ENCODE peak calls at places on chromosomes 7 and 10, in seven cellular contexts. One of them, this sample, is unnamed.

GRCh38 chr10:86583983-86584382 is 62.4 kb upstream of the WAPL start:
- DNase-seq in GM10248: peak
- DNase-seq in fibroblast of mammary gland: no peak
- DNase-seq in nephron progenitor cell: no peak
- DNase-seq in K562: peak
- DNase-seq in endothelial cell: no peak
- DNase-seq in adrenal gland: no peak
- DNase-seq in this sample: no peak

GRCh38 chr10:70335246-70335613 is 47.2 kb downstream of the LRRC20 start:
- DNase-seq in GM10248: no peak
- DNase-seq in fibroblast of mammary gland: peak
- DNase-seq in nephron progenitor cell: no peak
- DNase-seq in K562: no peak
- DNase-seq in endothelial cell: no peak
- DNase-seq in adrenal gland: no peak
- DNase-seq in this sample: no peak

GRCh38 chr10:112236486-112236885 is 46.7 kb upstream of the TECTB start:
- DNase-seq in GM10248: no peak
- DNase-seq in fibroblast of mammary gland: no peak
- DNase-seq in nephron progenitor cell: no peak
- DNase-seq in K562: no peak
- DNase-seq in endothelial cell: no peak
- DNase-seq in adrenal gland: no peak
- DNase-seq in this sample: no peak

GRCh38 chr10:3803295-3803883 is 18.4 kb upstream of the KLF6 start:
- DNase-seq in GM10248: no peak
- DNase-seq in fibroblast of mammary gland: peak
- DNase-seq in nephron progenitor cell: no peak
- DNase-seq in K562: peak
- DNase-seq in endothelial cell: no peak
- DNase-seq in adrenal gland: no peak
- DNase-seq in this sample: no peak

GRCh38 chr10:54469587-54470323 is 331.3 kb downstream of the PCDH15 start:
- DNase-seq in GM10248: peak
- DNase-seq in fibroblast of mammary gland: no peak
- DNase-seq in nephron progenitor cell: no peak
- DNase-seq in K562: no peak
- DNase-seq in endothelial cell: no peak
- DNase-seq in adrenal gland: no peak
- DNase-seq in this sample: no peak

GRCh38 chr10:129035052-129035805 is 431.8 kb upstream of the MGMT start:
- DNase-seq in GM10248: no peak
- DNase-seq in fibroblast of mammary gland: no peak
- DNase-seq in nephron progenitor cell: no peak
- DNase-seq in K562: no peak
- DNase-seq in endothelial cell: no peak
- DNase-seq in adrenal gland: no peak
- DNase-seq in this sample: no peak

GRCh38 chr7:138460176-138460648 is at the start of gene TRIM24:
- DNase-seq in GM10248: no peak
- DNase-seq in fibroblast of mammary gland: no peak
- DNase-seq in nephron progenitor cell: no peak
- DNase-seq in K562: no peak
- DNase-seq in endothelial cell: no peak
- DNase-seq in adrenal gland: no peak
- DNase-seq in this sample: no peak

GRCh38 chr7:17184805-17185689 is 113.4 kb upstream of the AHR start:
- DNase-seq in GM10248: no peak
- DNase-seq in fibroblast of mammary gland: peak
- DNase-seq in nephron progenitor cell: no peak
- DNase-seq in K562: no peak
- DNase-seq in endothelial cell: no peak
- DNase-seq in adrenal gland: no peak
- DNase-seq in this sample: no peak

GRCh38 chr10:16750461-16750860 is 66.8 kb downstream of the RSU1 start:
- DNase-seq in GM10248: no peak
- DNase-seq in fibroblast of mammary gland: no peak
- DNase-seq in nephron progenitor cell: no peak
- DNase-seq in K562: no peak
- DNase-seq in endothelial cell: no peak
- DNase-seq in adrenal gland: no peak
- DNase-seq in this sample: no peak

GRCh38 chr7:128909605-128910568 is 622 bp downstream of the KCP start:
- DNase-seq in GM10248: no peak
- DNase-seq in fibroblast of mammary gland: peak
- DNase-seq in nephron progenitor cell: peak
- DNase-seq in K562: no peak
- DNase-seq in endothelial cell: peak
- DNase-seq in adrenal gland: no peak
- DNase-seq in this sample: no peak

GRCh38 chr10:112587709-112588108 is 140.7 kb downstream of the VTI1A start:
- DNase-seq in GM10248: no peak
- DNase-seq in fibroblast of mammary gland: no peak
- DNase-seq in nephron progenitor cell: no peak
- DNase-seq in K562: no peak
- DNase-seq in endothelial cell: no peak
- DNase-seq in adrenal gland: no peak
- DNase-seq in this sample: no peak

GRCh38 chr10:16944081-16944922 is 127.1 kb upstream of the RSU1 start:
- DNase-seq in GM10248: no peak
- DNase-seq in fibroblast of mammary gland: peak
- DNase-seq in nephron progenitor cell: no peak
- DNase-seq in K562: no peak
- DNase-seq in endothelial cell: no peak
- DNase-seq in adrenal gland: no peak
- DNase-seq in this sample: no peak

GRCh38 chr7:93799750-93800357 is 90.7 kb downstream of the TFPI2 start:
- DNase-seq in GM10248: peak
- DNase-seq in fibroblast of mammary gland: peak
- DNase-seq in nephron progenitor cell: peak
- DNase-seq in K562: no peak
- DNase-seq in endothelial cell: no peak
- DNase-seq in adrenal gland: no peak
- DNase-seq in this sample: no peak

GRCh38 chr10:22600516-22600915 is 113.9 kb downstream of the PIP4K2A start:
- DNase-seq in GM10248: no peak
- DNase-seq in fibroblast of mammary gland: no peak
- DNase-seq in nephron progenitor cell: no peak
- DNase-seq in K562: no peak
- DNase-seq in endothelial cell: no peak
- DNase-seq in adrenal gland: no peak
- DNase-seq in this sample: no peak

GRCh38 chr7:76269895-76270294 is 32.6 kb upstream of the HSPB1 start:
- DNase-seq in GM10248: no peak
- DNase-seq in fibroblast of mammary gland: no peak
- DNase-seq in nephron progenitor cell: no peak
- DNase-seq in K562: no peak
- DNase-seq in endothelial cell: no peak
- DNase-seq in adrenal gland: no peak
- DNase-seq in this sample: no peak

GRCh38 chr10:71484352-71484751 is 87.6 kb downstream of the CDH23 start:
- DNase-seq in GM10248: no peak
- DNase-seq in fibroblast of mammary gland: no peak
- DNase-seq in nephron progenitor cell: peak
- DNase-seq in K562: no peak
- DNase-seq in endothelial cell: no peak
- DNase-seq in adrenal gland: no peak
- DNase-seq in this sample: no peak

GRCh38 chr10:13483951-13484350 is 44.9 kb downstream of the BEND7 start:
- DNase-seq in GM10248: peak
- DNase-seq in fibroblast of mammary gland: no peak
- DNase-seq in nephron progenitor cell: no peak
- DNase-seq in K562: no peak
- DNase-seq in endothelial cell: no peak
- DNase-seq in adrenal gland: no peak
- DNase-seq in this sample: no peak

GRCh38 chr7:101882595-101883564 is 65.5 kb downstream of the CUX1 start:
- DNase-seq in GM10248: no peak
- DNase-seq in fibroblast of mammary gland: peak
- DNase-seq in nephron progenitor cell: peak
- DNase-seq in K562: peak
- DNase-seq in endothelial cell: peak
- DNase-seq in adrenal gland: peak
- DNase-seq in this sample: peak

GRCh38 chr7:29471444-29472138 is 92.0 kb upstream of the PRR15 start:
- DNase-seq in GM10248: no peak
- DNase-seq in fibroblast of mammary gland: no peak
- DNase-seq in nephron progenitor cell: no peak
- DNase-seq in K562: no peak
- DNase-seq in endothelial cell: no peak
- DNase-seq in adrenal gland: no peak
- DNase-seq in this sample: no peak

GRCh38 chr10:67722113-67722512 is 26.1 kb upstream of the CTNNA3 start:
- DNase-seq in GM10248: peak
- DNase-seq in fibroblast of mammary gland: no peak
- DNase-seq in nephron progenitor cell: no peak
- DNase-seq in K562: no peak
- DNase-seq in endothelial cell: no peak
- DNase-seq in adrenal gland: no peak
- DNase-seq in this sample: no peak

GRCh38 chr10:67723601-67724000 is 27.6 kb upstream of the CTNNA3 start:
- DNase-seq in GM10248: no peak
- DNase-seq in fibroblast of mammary gland: no peak
- DNase-seq in nephron progenitor cell: no peak
- DNase-seq in K562: no peak
- DNase-seq in endothelial cell: no peak
- DNase-seq in adrenal gland: no peak
- DNase-seq in this sample: no peak

DNA sequence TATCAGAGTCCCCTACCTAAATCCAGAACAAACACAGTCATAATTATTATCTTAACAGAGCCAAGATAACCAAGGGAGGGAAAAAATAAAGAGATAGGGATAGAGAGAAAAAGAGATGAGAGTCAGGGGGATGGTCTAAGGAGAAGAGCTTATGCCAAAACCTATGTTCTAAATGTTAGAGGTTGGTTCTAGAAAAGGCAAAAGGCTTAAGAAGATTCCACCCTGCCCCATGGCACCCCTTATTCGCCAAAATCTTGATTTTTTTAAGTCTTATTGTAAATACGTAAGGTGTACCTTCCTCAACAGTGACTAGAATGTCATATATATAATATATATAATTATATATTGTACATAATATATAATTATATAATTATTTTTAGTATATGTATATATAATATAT is 29.6 kb upstream of the CTNNA3 start:
- DNase-seq in GM10248: no peak
- DNase-seq in fibroblast of mammary gland: no peak
- DNase-seq in nephron progenitor cell: no peak
- DNase-seq in K562: no peak
- DNase-seq in endothelial cell: no peak
- DNase-seq in adrenal gland: no peak
- DNase-seq in this sample: no peak
- TF ChIP-seq CTCF in GM10248: no peak
- TF ChIP-seq CTCF in fibroblast of mammary gland: no peak
- TF ChIP-seq CTCF in nephron progenitor cell: no peak
- TF ChIP-seq CTCF in K562: no peak
- TF ChIP-seq CTCF in endothelial cell: no peak
- TF ChIP-seq CTCF in adrenal gland: no peak
- TF ChIP-seq CTCF in this sample: no peak

GRCh38 chr7:156592124-156592884 is 48.3 kb upstream of the RNF32 start:
- DNase-seq in GM10248: no peak
- DNase-seq in fibroblast of mammary gland: no peak
- DNase-seq in nephron progenitor cell: no peak
- DNase-seq in K562: no peak
- DNase-seq in endothelial cell: no peak
- DNase-seq in adrenal gland: no peak
- DNase-seq in this sample: no peak

GRCh38 chr7:156585926-156586325 is 54.6 kb upstream of the RNF32 start:
- DNase-seq in GM10248: no peak
- DNase-seq in fibroblast of mammary gland: no peak
- DNase-seq in nephron progenitor cell: no peak
- DNase-seq in K562: no peak
- DNase-seq in endothelial cell: no peak
- DNase-seq in adrenal gland: no peak
- DNase-seq in this sample: no peak

GRCh38 chr7:156585025-156585648 is 55.4 kb upstream of the RNF32 start:
- DNase-seq in GM10248: no peak
- DNase-seq in fibroblast of mammary gland: no peak
- DNase-seq in nephron progenitor cell: no peak
- DNase-seq in K562: no peak
- DNase-seq in endothelial cell: no peak
- DNase-seq in adrenal gland: no peak
- DNase-seq in this sample: no peak

GRCh38 chr7:156590212-156590611 is 50.4 kb upstream of the RNF32 start:
- DNase-seq in GM10248: no peak
- DNase-seq in fibroblast of mammary gland: no peak
- DNase-seq in nephron progenitor cell: no peak
- DNase-seq in K562: no peak
- DNase-seq in endothelial cell: no peak
- DNase-seq in adrenal gland: no peak
- DNase-seq in this sample: no peak

GRCh38 chr7:156589808-156590207 is 50.8 kb upstream of the RNF32 start:
- DNase-seq in GM10248: no peak
- DNase-seq in fibroblast of mammary gland: no peak
- DNase-seq in nephron progenitor cell: no peak
- DNase-seq in K562: no peak
- DNase-seq in endothelial cell: no peak
- DNase-seq in adrenal gland: no peak
- DNase-seq in this sample: no peak
- TF ChIP-seq CTCF in GM10248: no peak
- TF ChIP-seq CTCF in fibroblast of mammary gland: no peak
- TF ChIP-seq CTCF in nephron progenitor cell: no peak
- TF ChIP-seq CTCF in K562: no peak
- TF ChIP-seq CTCF in endothelial cell: no peak
- TF ChIP-seq CTCF in adrenal gland: no peak
- TF ChIP-seq CTCF in this sample: no peak

GRCh38 chr7:82810558-82811259 is 352.0 kb downstream of the PCLO start:
- DNase-seq in GM10248: peak
- DNase-seq in fibroblast of mammary gland: peak
- DNase-seq in nephron progenitor cell: peak
- DNase-seq in K562: peak
- DNase-seq in endothelial cell: peak
- DNase-seq in adrenal gland: no peak
- DNase-seq in this sample: peak
- TF ChIP-seq CTCF in GM10248: peak
- TF ChIP-seq CTCF in fibroblast of mammary gland: peak
- TF ChIP-seq CTCF in nephron progenitor cell: peak
- TF ChIP-seq CTCF in K562: no peak
- TF ChIP-seq CTCF in endothelial cell: peak
- TF ChIP-seq CTCF in adrenal gland: peak
- TF ChIP-seq CTCF in this sample: peak

DNA sequence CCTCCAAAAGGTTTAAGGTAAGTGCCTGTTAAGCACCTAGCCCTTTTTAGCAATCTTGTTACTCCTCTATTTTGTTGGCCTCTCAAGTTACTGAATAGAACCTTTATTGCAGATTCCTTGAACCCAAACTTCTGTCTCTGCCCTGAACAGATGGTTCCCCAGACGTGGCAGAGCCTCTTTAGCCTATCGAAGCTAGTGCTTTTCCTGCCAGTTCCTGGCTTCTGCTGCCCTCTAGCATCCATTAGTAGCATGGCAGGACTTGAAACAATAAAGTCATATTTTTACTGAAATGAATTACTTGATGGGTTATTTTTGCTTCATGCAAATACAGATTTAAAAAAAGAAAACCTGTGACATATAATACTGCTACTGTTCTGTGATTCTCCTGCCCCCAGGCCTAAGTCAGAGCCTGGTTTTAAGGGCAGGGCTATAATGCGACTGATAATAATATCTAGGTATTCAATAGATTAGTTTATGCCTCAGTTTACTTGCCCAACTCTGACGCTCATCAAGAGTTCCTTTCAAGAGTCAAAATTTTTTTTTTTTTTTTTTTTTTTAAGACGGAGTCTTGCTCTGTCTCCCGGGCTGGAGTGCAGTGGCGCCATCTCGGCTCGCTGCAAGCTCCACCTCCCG is 84.3 kb upstream of the PHF14 start:
- DNase-seq in GM10248: peak
- DNase-seq in fibroblast of mammary gland: peak
- DNase-seq in nephron progenitor cell: peak
- DNase-seq in K562: peak
- DNase-seq in endothelial cell: peak
- DNase-seq in adrenal gland: peak
- DNase-seq in this sample: peak
- TF ChIP-seq CTCF in GM10248: peak
- TF ChIP-seq CTCF in fibroblast of mammary gland: peak
- TF ChIP-seq CTCF in nephron progenitor cell: peak
- TF ChIP-seq CTCF in K562: peak
- TF ChIP-seq CTCF in endothelial cell: peak
- TF ChIP-seq CTCF in adrenal gland: peak
- TF ChIP-seq CTCF in this sample: peak

This sample was measured in Calu3.